ENCODE peak calls at places on chromosome 13, in four cellular contexts. B is stomach, Q is suprapubic skin, J is IMR-90. T is an unnamed sample.

GRCh38 chr13:111315347-111315995 is 5.0 kb upstream of the TEX29 start:
- DNase-seq in Q (no peak), B (no peak), J (no peak), T (no peak)

GRCh38 chr13:59099182-59099950 is 1064.4 kb downstream of the DIAPH3 start:
- DNase-seq in Q (no peak), J (peak; percentile 69), B (no peak), T (no peak)

GRCh38 chr13:48876289-48876688 is 99.4 kb upstream of the FNDC3A start:
- DNase-seq in J (no peak), B (no peak), Q (no peak), T (no peak)

GRCh38 chr13:110301606-110302131 is 5.3 kb downstream of the COL4A1 start:
- DNase-seq in J (peak; percentile 90), B (no peak), Q (no peak), T (no peak)

GRCh38 chr13:94480672-94481145 is 1.2 kb upstream of the DCT start:
- DNase-seq in J (peak; percentile 20), Q (no peak), B (no peak), T (no peak)

GRCh38 chr13:73870036-73870741 is 264.0 kb downstream of the KLF12 start:
- DNase-seq in Q (no peak), B (no peak), J (peak; percentile 42), T (no peak)

GRCh38 chr13:26985285-26985878 is 186.2 kb downstream of the USP12 start:
- DNase-seq in J (peak; percentile 80), B (peak; percentile 78), Q (peak; percentile 77), T (no peak)

GRCh38 chr13:78102121-78102677 is 183.6 kb upstream of the EDNRB start:
- DNase-seq in B (no peak), Q (no peak), J (peak; percentile 52), T (peak; percentile 91)

GRCh38 chr13:21075303-21076264 is 14.2 kb upstream of the LATS2 start:
- DNase-seq in Q (peak; percentile 64), B (peak; percentile 34), J (no peak), T (no peak)

GRCh38 chr13:42836930-42837329 is 55.5 kb downstream of the FAM216B start:
- DNase-seq in J (peak; percentile 51), B (no peak), Q (no peak), T (no peak)

GRCh38 chr13:24668955-24669354 is 11.3 kb upstream of the ATP12A start:
- DNase-seq in J (no peak), B (no peak), Q (peak; percentile 54), T (no peak)

GRCh38 chr13:45872574-45872973 is 21.0 kb upstream of the SIAH3 start:
- DNase-seq in J (no peak), B (no peak), Q (no peak), T (no peak)

GRCh38 chr13:30053904-30054303 is 203.5 kb upstream of the UBL3 start:
- DNase-seq in Q (no peak), B (no peak), J (no peak), T (no peak)

GRCh38 chr13:30049692-30050091 is 199.3 kb upstream of the UBL3 start:
- DNase-seq in Q (no peak), B (no peak), J (no peak), T (no peak)

GRCh38 chr13:30052127-30052526 is 201.7 kb upstream of the UBL3 start:
- DNase-seq in J (no peak), B (no peak), Q (no peak), T (no peak)

GRCh38 chr13:30047154-30047874 is 196.9 kb upstream of the UBL3 start:
- DNase-seq in B (no peak), Q (no peak), J (peak; percentile 11), T (no peak)

GRCh38 chr13:30051531-30052060 is 201.2 kb upstream of the UBL3 start:
- DNase-seq in J (no peak), B (no peak), Q (no peak), T (no peak)
- H3K4me3 ChIP-seq in J (no peak overlapping the region), B (no peak overlapping the region), Q (no peak overlapping the region), T (no peak overlapping the region)

DNA sequence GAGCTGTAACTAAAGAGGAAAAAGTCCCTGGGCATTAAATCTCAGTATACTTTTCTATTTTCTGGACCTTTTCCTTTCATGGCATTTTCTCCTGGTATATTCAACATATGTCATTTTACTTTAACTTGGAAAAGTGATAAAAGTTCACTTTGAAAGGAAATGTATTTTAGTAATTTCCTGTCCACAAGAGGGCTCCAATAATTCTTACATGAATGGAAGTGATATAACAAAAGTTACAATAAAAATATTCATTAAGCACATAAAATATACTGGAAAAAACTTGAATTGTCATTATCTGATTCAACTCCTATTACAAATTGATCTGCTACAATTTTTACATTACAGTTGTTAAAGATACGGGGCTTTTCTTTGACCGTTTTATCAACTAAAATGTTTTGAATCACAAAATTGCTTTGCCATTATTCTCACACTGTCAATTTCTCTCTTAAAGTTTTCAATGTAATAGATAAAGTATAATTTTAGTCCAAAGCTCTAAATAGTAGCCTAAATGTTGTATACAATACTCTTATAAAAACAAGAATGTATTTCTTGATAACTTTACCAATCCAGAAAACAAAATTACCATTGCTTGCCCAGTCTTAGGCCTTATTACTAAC is 4.9 kb downstream of the UBL3 start:
- DNase-seq in B (no peak), J (peak; percentile 32), Q (no peak), T (no peak)
- TF ChIP-seq CTCF in B (no peak), J (peak; percentile 47), Q (no peak), T (peak; percentile 19)

GRCh38 chr13:33659894-33660293 is 158.1 kb upstream of the RFC3 start:
- DNase-seq in J (no peak), Q (no peak), B (no peak), T (no peak)

GRCh38 chr13:33662392-33662791 is 155.6 kb upstream of the RFC3 start:
- DNase-seq in B (no peak), J (no peak), Q (no peak), T (no peak)

GRCh38 chr13:33671560-33671959 is 146.4 kb upstream of the RFC3 start:
- DNase-seq in J (no peak), B (no peak), Q (no peak), T (no peak)

GRCh38 chr13:33665776-33666175 is 152.2 kb upstream of the RFC3 start:
- DNase-seq in J (no peak), Q (no peak), B (no peak), T (no peak)
- TF ChIP-seq POLR2A in J (no peak), Q (no peak), B (no peak), T (no peak)

GRCh38 chr13:97226788-97227627 is 4.9 kb downstream of the MBNL2 start:
- DNase-seq in Q (no peak), B (peak; percentile 34), J (no peak), T (no peak)
- H3K4me3 ChIP-seq in Q (peak overlapping the region; percentile 57), B (no peak overlapping the region), J (no peak overlapping the region), T (peak overlapping the region; percentile 20)